ENCODE peak calls at places on chromosome 7, in five cellular contexts. L is left lung, I is iPS DF 6.9, B is heart right ventricle, D is WERI-Rb-1. E is an unnamed sample.

GRCh38 chr7:69430502-69431145 is 167.7 kb upstream of the AUTS2 start:
- DNase-seq in L (no peak), I (no peak), B (peak), D (peak), E (no peak)

GRCh38 chr7:77537136-77537594 is at the start of gene PTPN12:
- DNase-seq in L (no peak), I (no peak), B (no peak), D (no peak), E (no peak)

GRCh38 chr7:80060218-80060806 is 74.3 kb upstream of the GNAI1 start:
- DNase-seq in L (no peak), I (peak), B (no peak), D (no peak), E (peak)

GRCh38 chr7:5266148-5267028 is 16.4 kb upstream of the SLC29A4 start:
- DNase-seq in L (no peak), I (no peak), B (no peak), D (no peak), E (no peak)

GRCh38 chr7:157432957-157433576 is 96.3 kb downstream of the DNAJB6 start:
- DNase-seq in L (no peak), I (no peak), B (peak), D (peak), E (peak)

GRCh38 chr7:74544706-74545469 is 91.2 kb downstream of the GTF2IRD1 start:
- DNase-seq in L (peak), I (peak), B (no peak), D (peak), E (peak)

GRCh38 chr7:66363655-66364054 is 158.5 kb downstream of the TPST1 start:
- DNase-seq in L (no peak), I (no peak), B (no peak), D (no peak), E (no peak)

GRCh38 chr7:15113752-15114151 is 211.2 kb upstream of the DGKB start:
- DNase-seq in L (no peak), I (no peak), B (no peak), D (no peak), E (no peak)

GRCh38 chr7:92833024-92833765 is 3.2 kb downstream of the CDK6 start:
- DNase-seq in L (peak), I (peak), B (peak), D (peak), E (peak)

GRCh38 chr7:151086802-151087246 is 549 bp downstream of the AGAP3 start:
- DNase-seq in L (no peak), I (no peak), B (no peak), D (no peak), E (no peak)

GRCh38 chr7:73330772-73331171 is 2.8 kb downstream of the FKBP6 start:
- DNase-seq in L (no peak), I (no peak), B (no peak), D (no peak), E (no peak)

GRCh38 chr7:3234851-3235250 is 66.2 kb upstream of the SDK1 start:
- DNase-seq in L (no peak), I (no peak), B (no peak), D (no peak), E (no peak)

GRCh38 chr7:24777811-24778210 is 20.5 kb upstream of the GSDME start:
- DNase-seq in L (no peak), I (no peak), B (no peak), D (no peak), E (no peak)

GRCh38 chr7:4790078-4790465 is 14.6 kb downstream of the AP5Z1 start:
- DNase-seq in L (no peak), I (no peak), B (no peak), D (no peak), E (no peak)

DNA sequence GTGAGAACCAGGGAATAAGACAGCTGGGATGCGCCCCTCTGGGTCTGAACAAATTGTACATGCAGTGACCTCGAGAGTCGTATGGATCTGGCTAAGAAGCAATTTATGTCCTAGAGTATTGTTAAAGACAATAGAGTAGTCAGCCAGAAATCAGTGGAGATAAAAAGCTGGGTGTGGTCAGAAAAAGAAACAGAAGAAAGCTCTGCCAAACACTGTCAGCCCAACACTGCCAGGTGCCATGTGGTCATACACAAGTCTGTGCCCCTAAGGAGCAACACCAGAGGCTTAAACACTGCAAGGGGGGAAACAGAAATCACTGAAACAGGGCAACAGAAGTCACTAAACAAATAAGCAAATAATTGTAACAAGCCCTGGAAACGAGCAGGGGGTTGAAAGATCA is 62.1 kb downstream of the CNOT4 start:
- DNase-seq in L (no peak), I (no peak), B (no peak), D (no peak), E (no peak)
- H3K27ac ChIP-seq in L (no peak), I (no peak), B (no peak), D (no peak), E (no peak)

GRCh38 chr7:86954960-86955359 is 104.5 kb downstream of the ELAPOR2 start:
- DNase-seq in L (no peak), I (no peak), B (no peak), D (no peak), E (no peak)

GRCh38 chr7:86953653-86954336 is 105.7 kb downstream of the ELAPOR2 start:
- DNase-seq in L (no peak), I (no peak), B (no peak), D (no peak), E (no peak)

GRCh38 chr7:86958380-86958779 is 101.1 kb downstream of the ELAPOR2 start:
- DNase-seq in L (no peak), I (no peak), B (no peak), D (no peak), E (no peak)

GRCh38 chr7:86956567-86956966 is 102.9 kb downstream of the ELAPOR2 start:
- DNase-seq in L (no peak), I (no peak), B (no peak), D (no peak), E (no peak)

DNA sequence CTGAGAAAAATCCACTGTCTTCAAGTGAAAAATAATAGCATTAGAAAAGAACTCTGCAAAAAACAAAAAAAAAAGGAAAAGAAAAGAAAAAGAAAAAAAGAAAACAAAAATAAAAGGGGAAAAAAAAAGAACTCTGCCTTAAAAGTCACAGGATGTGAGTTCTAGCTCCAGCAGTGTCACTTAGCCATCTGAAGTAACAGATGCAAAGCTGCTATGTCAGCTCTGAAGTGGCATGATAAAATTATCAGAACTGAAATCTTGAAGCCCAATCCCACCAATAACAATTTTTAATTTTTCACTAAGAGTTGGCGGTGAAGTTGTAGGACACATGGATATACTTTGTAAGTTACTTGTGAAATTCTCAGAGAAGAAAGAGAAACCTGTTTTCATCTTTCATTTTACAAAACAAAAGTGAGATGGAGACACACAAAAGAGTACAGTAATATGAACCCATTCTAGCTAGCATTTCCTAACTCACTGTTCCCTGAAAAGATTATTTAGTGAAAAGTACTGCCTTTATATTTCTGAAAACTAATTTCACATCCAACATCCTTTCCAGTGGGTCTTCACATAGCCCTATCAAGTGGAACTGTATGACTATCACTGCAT is 103.5 kb downstream of the ELAPOR2 start:
- DNase-seq in L (no peak), I (no peak), B (no peak), D (no peak), E (no peak)
- H3K27ac ChIP-seq in L (no peak), I (no peak), B (no peak), D (no peak), E (no peak)

DNA sequence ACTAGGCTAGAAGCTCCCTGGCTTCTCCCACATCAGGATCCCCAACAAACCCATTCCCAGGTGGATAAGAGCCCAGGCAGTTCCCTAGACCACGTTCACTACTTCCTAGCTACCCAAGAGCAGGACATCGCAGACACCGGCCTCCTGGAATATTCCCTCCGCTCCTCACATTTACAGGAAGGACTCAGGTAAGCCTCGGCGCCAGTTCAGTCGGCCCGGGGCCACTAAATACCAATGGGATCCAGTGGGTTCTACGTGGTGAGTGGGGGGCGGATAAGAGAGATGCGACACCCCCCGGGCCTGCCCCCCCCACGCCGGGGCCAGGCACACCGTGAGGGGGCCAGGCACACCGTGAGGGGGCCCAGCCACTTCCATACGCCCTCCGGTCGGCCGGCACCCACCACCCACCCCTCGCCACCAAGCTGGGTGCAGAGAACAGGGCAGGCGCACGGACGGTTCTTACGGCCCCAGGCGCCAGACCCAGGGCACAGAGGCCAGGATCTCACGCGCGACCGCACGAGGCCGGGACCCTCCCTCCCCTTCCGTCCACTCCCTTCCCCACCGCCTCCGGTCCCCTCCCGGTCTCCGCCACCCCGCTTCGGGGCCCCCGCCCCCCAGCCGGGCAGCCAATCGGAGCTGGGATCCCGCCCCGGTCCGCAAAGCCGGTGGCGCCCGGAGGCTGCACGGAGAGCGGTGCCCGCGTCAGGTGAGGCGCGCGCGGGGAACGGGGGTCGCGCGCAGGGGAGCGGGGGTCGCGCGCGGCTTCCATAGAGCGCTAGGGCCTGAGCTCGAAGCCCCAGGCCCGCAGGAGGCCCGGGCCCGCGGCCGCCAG is at the start of gene BLVRA:
- DNase-seq in L (peak), I (no peak), B (peak), D (peak), E (peak)
- H3K27ac ChIP-seq in L (peak), I (no peak), B (peak), D (peak), E (no peak)

GRCh38 chr7:1455955-1456354 is 3.3 kb downstream of the MICALL2 start:
- DNase-seq in L (no peak), I (no peak), B (no peak), D (no peak), E (no peak)
- H3K27ac ChIP-seq in L (peak), I (no peak), B (peak), D (no peak), E (no peak)

GRCh38 chr7:94907420-94908203 is at the start of gene PPP1R9A:
- DNase-seq in L (peak), I (no peak), B (peak), D (peak), E (peak)

GRCh38 chr7:94908204-94909022 is 1.0 kb downstream of the PPP1R9A start:
- DNase-seq in L (peak), I (no peak), B (peak), D (peak), E (peak)

GRCh38 chr7:94913391-94913790 is 6.0 kb downstream of the PPP1R9A start:
- DNase-seq in L (no peak), I (no peak), B (no peak), D (no peak), E (no peak)

GRCh38 chr7:94909023-94909466 is 1.7 kb downstream of the PPP1R9A start:
- DNase-seq in L (no peak), I (no peak), B (no peak), D (no peak), E (peak)

DNA sequence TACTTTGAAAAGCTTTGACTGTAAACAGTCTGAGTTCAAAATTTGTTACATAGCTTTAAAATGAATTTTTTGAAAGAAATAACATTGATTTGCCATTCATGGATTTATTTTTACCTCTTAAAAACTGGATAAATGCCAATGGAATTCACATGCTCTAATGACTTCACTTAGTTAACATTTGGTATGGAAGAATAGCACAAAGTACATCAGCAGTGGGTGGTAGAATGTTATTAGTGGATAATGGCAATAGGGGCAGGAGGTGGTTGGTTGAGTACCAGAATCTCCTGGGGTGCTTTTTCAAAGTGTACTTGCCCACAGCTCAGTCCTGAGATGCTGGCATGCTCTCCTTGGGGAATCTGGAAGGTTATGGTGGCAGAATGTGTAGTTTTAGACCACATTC is 4.7 kb downstream of the PPP1R9A start:
- DNase-seq in L (no peak), I (no peak), B (no peak), D (no peak), E (no peak)
- H3K27ac ChIP-seq in L (no peak), I (no peak), B (no peak), D (no peak), E (no peak)

E was measured in neuronal stem cell.